ENCODE peak calls at places on chromosome 10, in five cellular contexts. Y, X, J, W and D are unnamed samples.
A peak's percentile ranks its signal among the peaks of the same experiment; 100 is the strongest.

GRCh38 chr10:51156913-51157312 is 82.6 kb downstream of the PRKG1 start:
- DNase-seq in W (no peak), Y (no peak), X (no peak), J (no peak), D (no peak)

GRCh38 chr10:54800677-54801480 is at the start of gene PCDH15:
- DNase-seq in J (peak; percentile 1), X (no peak), Y (peak; percentile 19), W (peak; percentile 14), D (peak; percentile 19)

GRCh38 chr10:33376976-33377657 is 42.6 kb upstream of the NRP1 start:
- DNase-seq in Y (peak; percentile 5), X (no peak), W (no peak), J (no peak), D (no peak)

GRCh38 chr10:22665329-22665728 is 49.0 kb downstream of the PIP4K2A start:
- DNase-seq in Y (no peak), W (no peak), J (no peak), X (no peak), D (no peak)

GRCh38 chr10:89352039-89352597 is 24.3 kb downstream of the IFIT3 start:
- DNase-seq in W (peak; percentile 89), Y (peak; percentile 80), X (no peak), J (no peak), D (no peak)

GRCh38 chr10:62384447-62385081 is 10.4 kb downstream of the ZNF365 start:
- DNase-seq in W (no peak), J (no peak), X (no peak), Y (no peak), D (no peak)

GRCh38 chr10:124508070-124508667 is 46.5 kb downstream of the LHPP start:
- DNase-seq in X (no peak), J (no peak), Y (no peak), W (no peak), D (no peak)

GRCh38 chr10:89454561-89455347 is 40.4 kb downstream of the IFIT5 start:
- DNase-seq in W (no peak), J (no peak), X (no peak), Y (no peak), D (no peak)

GRCh38 chr10:87724789-87725188 is 65.1 kb downstream of the PAPSS2 start:
- DNase-seq in X (no peak), Y (no peak), W (no peak), J (no peak), D (no peak)

GRCh38 chr10:47364366-47364765 is 16.2 kb downstream of the RBP3 start:
- DNase-seq in W (no peak), J (no peak), X (no peak), Y (no peak), D (no peak)

GRCh38 chr10:110263164-110263563 is 41.6 kb downstream of the SMNDC1 start:
- DNase-seq in X (no peak), J (no peak), Y (no peak), W (no peak), D (no peak)

GRCh38 chr10:86074294-86074693 is 292.3 kb downstream of the GRID1 start:
- DNase-seq in X (no peak), W (no peak), J (no peak), Y (no peak), D (no peak)

GRCh38 chr10:15227611-15228372 is 59.3 kb upstream of the NMT2 start:
- DNase-seq in Y (no peak), W (no peak), X (no peak), J (no peak), D (no peak)

GRCh38 chr10:106182542-106182941 is 982.0 kb downstream of the SORCS1 start:
- DNase-seq in X (no peak), W (no peak), J (no peak), Y (no peak), D (no peak)

GRCh38 chr10:91635401-91636400 is 2.8 kb upstream of the PPP1R3C start:
- DNase-seq in Y (peak; percentile 84), W (peak; percentile 73), X (peak; percentile 52), J (no peak), D (peak; percentile 68)

GRCh38 chr10:26292058-26292457 is 75.5 kb downstream of the GAD2 start:
- DNase-seq in J (no peak), W (no peak), X (no peak), Y (no peak), D (no peak)

DNA sequence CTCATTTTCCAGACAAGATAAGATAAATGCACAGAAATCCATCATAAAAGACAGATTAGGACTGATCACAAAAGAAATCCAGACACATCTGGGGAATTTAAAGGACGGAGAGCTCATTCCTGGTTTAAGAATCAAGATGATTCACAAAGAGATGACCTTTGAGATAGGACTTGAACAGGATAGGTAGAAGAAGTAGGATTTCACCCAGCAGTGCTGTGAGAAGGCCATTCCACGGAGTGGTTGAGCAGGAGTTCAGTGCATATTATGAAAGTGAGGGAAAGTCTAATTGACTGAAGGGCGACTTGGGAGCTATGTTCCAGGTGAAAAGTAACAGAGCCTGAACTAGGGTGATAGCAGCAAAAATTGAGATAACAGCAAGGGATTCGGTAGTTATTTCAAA is 73.7 kb downstream of the GAD2 start:
- DNase-seq in Y (no peak), W (no peak), X (no peak), J (no peak), D (no peak)
- TF ChIP-seq MAX in Y (no peak), W (no peak), X (no peak), J (no peak), D (no peak)

GRCh38 chr10:27995311-27995710 is 3.6 kb downstream of the ODAD2 start:
- DNase-seq in J (no peak), W (no peak), X (no peak), Y (no peak), D (no peak)
- TF ChIP-seq MYC in J (no peak), W (no peak), X (no peak), Y (no peak), D (no peak)

DNA sequence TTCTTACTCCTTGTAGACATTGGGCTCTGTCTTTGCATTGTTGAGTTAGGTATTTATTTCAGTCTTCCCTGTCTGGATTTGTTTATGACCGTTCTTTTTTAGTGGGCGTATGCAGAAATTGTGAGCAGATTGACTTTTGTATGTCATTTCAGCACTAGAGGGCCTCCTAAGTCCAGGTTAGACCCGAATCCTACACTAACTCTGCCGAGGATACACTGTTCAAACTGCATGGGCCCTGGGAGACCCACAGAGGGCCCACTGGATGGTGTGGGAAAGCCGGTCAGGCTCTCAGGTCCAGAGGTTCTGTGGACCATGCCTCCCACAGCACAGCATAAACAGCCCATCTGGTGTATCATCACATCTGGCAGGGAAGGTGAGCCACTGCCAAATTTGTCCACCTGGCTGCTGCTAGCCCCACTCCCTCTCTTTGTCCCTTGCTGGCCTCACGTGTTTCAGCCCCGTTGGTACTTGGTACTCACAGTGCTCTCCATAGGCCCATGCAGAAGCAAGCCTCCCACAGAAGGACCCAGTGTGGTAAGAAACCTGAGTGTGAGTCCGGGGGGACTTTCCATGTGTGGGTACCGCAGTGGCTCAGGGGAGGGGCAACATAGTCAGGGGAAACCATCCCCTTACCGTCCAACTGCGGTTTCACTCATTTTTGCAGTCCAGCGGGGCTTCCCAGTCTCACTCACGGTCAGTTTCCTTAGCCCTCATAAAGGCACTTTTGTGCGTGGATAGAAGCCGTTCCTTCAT is 112.8 kb downstream of the APBB1IP start:
- DNase-seq in J (peak; percentile 75), X (peak; percentile 13), Y (peak; percentile 54), W (peak; percentile 27), D (no peak)
- TF ChIP-seq CTCF in J (peak; percentile 22), X (no peak), Y (no peak), W (peak; percentile 48), D (no peak)

DNA sequence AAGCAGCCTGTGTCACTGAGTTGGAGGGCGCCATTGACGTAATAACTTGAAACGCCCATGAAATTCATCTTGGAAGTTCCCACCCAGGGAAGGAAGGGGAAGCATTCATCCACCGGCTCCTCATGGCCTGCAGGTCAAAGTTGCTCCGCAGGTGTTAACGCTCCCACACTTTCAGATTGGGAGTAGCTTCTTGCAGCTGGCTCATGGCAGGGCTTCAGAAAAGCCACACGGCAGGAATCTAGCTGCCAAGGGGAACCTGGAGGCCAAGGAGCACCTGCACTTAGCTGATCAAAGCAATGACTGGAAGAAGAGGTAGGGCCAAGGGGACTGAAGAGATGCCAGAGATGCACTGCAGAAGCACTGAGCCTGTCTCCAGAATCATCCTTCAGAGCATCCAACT is 203.2 kb downstream of the ARHGAP12 start:
- DNase-seq in W (no peak), Y (no peak), X (no peak), J (no peak), D (no peak)
- TF ChIP-seq MAX in W (no peak), Y (no peak), X (no peak), J (no peak), D (no peak)